ENCODE peak calls at places on chromosomes 11 and 22, in five cellular contexts. One of them, this sample, is unnamed.

GRCh38 chr22:28139993-28140392 is 220.9 kb upstream of the PITPNB start:
- DNase-seq in heart right ventricle: no peak
- DNase-seq in HCT116: no peak
- DNase-seq in thoracic aorta: no peak
- DNase-seq in thyroid gland: no peak
- DNase-seq in this sample: no peak

GRCh38 chr22:37818397-37819099 is 4.6 kb upstream of the GALR3 start:
- DNase-seq in heart right ventricle: peak; percentile 26
- DNase-seq in HCT116: no peak
- DNase-seq in thoracic aorta: no peak
- DNase-seq in thyroid gland: peak; percentile 67
- DNase-seq in this sample: peak; percentile 68

GRCh38 chr11:100961633-100962032 is 168.0 kb downstream of the PGR start:
- DNase-seq in heart right ventricle: no peak
- DNase-seq in HCT116: no peak
- DNase-seq in thoracic aorta: no peak
- DNase-seq in thyroid gland: no peak
- DNase-seq in this sample: no peak

GRCh38 chr22:49916851-49917250 is 1.4 kb downstream of the ALG12 start:
- DNase-seq in heart right ventricle: no peak
- DNase-seq in HCT116: no peak
- DNase-seq in thoracic aorta: no peak
- DNase-seq in thyroid gland: no peak
- DNase-seq in this sample: no peak

GRCh38 chr22:19817561-19818263 is 37.0 kb downstream of the GNB1L start:
- DNase-seq in heart right ventricle: no peak
- DNase-seq in HCT116: no peak
- DNase-seq in thoracic aorta: no peak
- DNase-seq in thyroid gland: peak; percentile 64
- DNase-seq in this sample: no peak

GRCh38 chr11:46617451-46618314 is at the start of gene ATG13:
- DNase-seq in heart right ventricle: peak; percentile 73
- DNase-seq in HCT116: peak; percentile 28
- DNase-seq in thoracic aorta: peak; percentile 34
- DNase-seq in thyroid gland: peak; percentile 76
- DNase-seq in this sample: peak; percentile 81

GRCh38 chr11:34356918-34357645 is 728 bp downstream of the ABTB2 start:
- DNase-seq in heart right ventricle: peak; percentile 40
- DNase-seq in HCT116: no peak
- DNase-seq in thoracic aorta: no peak
- DNase-seq in thyroid gland: peak; percentile 68
- DNase-seq in this sample: peak; percentile 53

GRCh38 chr11:102453921-102454320 is 1.4 kb upstream of the TMEM123 start:
- DNase-seq in heart right ventricle: no peak
- DNase-seq in HCT116: no peak
- DNase-seq in thoracic aorta: no peak
- DNase-seq in thyroid gland: no peak
- DNase-seq in this sample: no peak

GRCh38 chr22:32240461-32240860 is 14.7 kb downstream of the SLC5A4 start:
- DNase-seq in heart right ventricle: no peak
- DNase-seq in HCT116: no peak
- DNase-seq in thoracic aorta: no peak
- DNase-seq in thyroid gland: no peak
- DNase-seq in this sample: no peak

GRCh38 chr11:118605116-118605867 is 2.1 kb upstream of the PHLDB1 start:
- DNase-seq in heart right ventricle: peak; percentile 87
- DNase-seq in HCT116: no peak
- DNase-seq in thoracic aorta: no peak
- DNase-seq in thyroid gland: no peak
- DNase-seq in this sample: peak; percentile 94

GRCh38 chr11:88886796-88887195 is 179.0 kb downstream of the GRM5 start:
- DNase-seq in heart right ventricle: no peak
- DNase-seq in HCT116: peak; percentile 55
- DNase-seq in thoracic aorta: no peak
- DNase-seq in thyroid gland: no peak
- DNase-seq in this sample: no peak

GRCh38 chr11:9703280-9703679 is 39.4 kb downstream of the SWAP70 start:
- DNase-seq in heart right ventricle: peak; percentile 39
- DNase-seq in HCT116: no peak
- DNase-seq in thoracic aorta: no peak
- DNase-seq in thyroid gland: no peak
- DNase-seq in this sample: no peak

GRCh38 chr22:19965771-19966709 is 24.4 kb upstream of the TXNRD2 start:
- DNase-seq in heart right ventricle: no peak
- DNase-seq in HCT116: no peak
- DNase-seq in thoracic aorta: no peak
- DNase-seq in thyroid gland: peak; percentile 71
- DNase-seq in this sample: no peak

GRCh38 chr11:119166368-119167076 is 2.0 kb upstream of the NLRX1 start:
- DNase-seq in heart right ventricle: no peak
- DNase-seq in HCT116: no peak
- DNase-seq in thoracic aorta: no peak
- DNase-seq in thyroid gland: peak; percentile 92
- DNase-seq in this sample: no peak

GRCh38 chr11:119980431-119980830 is 157.5 kb downstream of the TRIM29 start:
- DNase-seq in heart right ventricle: no peak
- DNase-seq in HCT116: no peak
- DNase-seq in thoracic aorta: no peak
- DNase-seq in thyroid gland: no peak
- DNase-seq in this sample: no peak

GRCh38 chr11:83862691-83863090 is 576.5 kb upstream of the CCDC90B start:
- DNase-seq in heart right ventricle: peak; percentile 57
- DNase-seq in HCT116: no peak
- DNase-seq in thoracic aorta: no peak
- DNase-seq in thyroid gland: no peak
- DNase-seq in this sample: no peak

GRCh38 chr11:28146123-28146751 is 38.0 kb downstream of the METTL15 start:
- DNase-seq in heart right ventricle: no peak
- DNase-seq in HCT116: peak; percentile 90
- DNase-seq in thoracic aorta: no peak
- DNase-seq in thyroid gland: no peak
- DNase-seq in this sample: no peak

GRCh38 chr11:75589933-75590332 is 27.9 kb downstream of the SERPINH1 start:
- DNase-seq in heart right ventricle: peak; percentile 47
- DNase-seq in HCT116: no peak
- DNase-seq in thoracic aorta: no peak
- DNase-seq in thyroid gland: peak; percentile 47
- DNase-seq in this sample: no peak

GRCh38 chr22:43273902-43274484 is 69.2 kb downstream of the SCUBE1 start:
- DNase-seq in heart right ventricle: peak; percentile 39
- DNase-seq in HCT116: peak; percentile 47
- DNase-seq in thoracic aorta: no peak
- DNase-seq in thyroid gland: peak; percentile 50
- DNase-seq in this sample: no peak

GRCh38 chr11:73585834-73586575 is 11.9 kb downstream of the FAM168A start:
- DNase-seq in heart right ventricle: no peak
- DNase-seq in HCT116: no peak
- DNase-seq in thoracic aorta: no peak
- DNase-seq in thyroid gland: no peak
- DNase-seq in this sample: no peak

GRCh38 chr11:46597155-46597554 is 3.3 kb upstream of the AMBRA1 start:
- DNase-seq in heart right ventricle: no peak
- DNase-seq in HCT116: no peak
- DNase-seq in thoracic aorta: no peak
- DNase-seq in thyroid gland: no peak
- DNase-seq in this sample: no peak

GRCh38 chr11:100855466-100856067 is 168.5 kb downstream of the ARHGAP42 start:
- DNase-seq in heart right ventricle: no peak
- DNase-seq in HCT116: peak; percentile 52
- DNase-seq in thoracic aorta: no peak
- DNase-seq in thyroid gland: no peak
- DNase-seq in this sample: no peak

GRCh38 chr22:21837184-21837979 is 30.1 kb downstream of the MAPK1 start:
- DNase-seq in heart right ventricle: peak; percentile 42
- DNase-seq in HCT116: peak; percentile 39
- DNase-seq in thoracic aorta: no peak
- DNase-seq in thyroid gland: peak; percentile 51
- DNase-seq in this sample: no peak

GRCh38 chr11:17864478-17864941 is 129.9 kb downstream of the KCNC1 start:
- DNase-seq in heart right ventricle: no peak
- DNase-seq in HCT116: no peak
- DNase-seq in thoracic aorta: no peak
- DNase-seq in thyroid gland: peak; percentile 87
- DNase-seq in this sample: no peak

GRCh38 chr22:44497218-44497903 is 672 bp downstream of the RTL6 start:
- DNase-seq in heart right ventricle: peak; percentile 11
- DNase-seq in HCT116: no peak
- DNase-seq in thoracic aorta: no peak
- DNase-seq in thyroid gland: peak; percentile 14
- DNase-seq in this sample: peak; percentile 25

GRCh38 chr11:114290503-114291239 is 5.5 kb upstream of the NNMT start:
- DNase-seq in heart right ventricle: no peak
- DNase-seq in HCT116: no peak
- DNase-seq in thoracic aorta: no peak
- DNase-seq in thyroid gland: no peak
- DNase-seq in this sample: no peak

GRCh38 chr22:32534252-32535215 is 59.9 kb downstream of the FBXO7 start:
- DNase-seq in heart right ventricle: peak; percentile 72
- DNase-seq in HCT116: no peak
- DNase-seq in thoracic aorta: no peak
- DNase-seq in thyroid gland: no peak
- DNase-seq in this sample: no peak

GRCh38 chr11:130032931-130033330 is 30.3 kb upstream of the PRDM10 start:
- DNase-seq in heart right ventricle: no peak
- DNase-seq in HCT116: no peak
- DNase-seq in thoracic aorta: no peak
- DNase-seq in thyroid gland: no peak
- DNase-seq in this sample: no peak
- H3K9me3 ChIP-seq in heart right ventricle: no peaks in the 10 kb centered on the region
- H3K9me3 ChIP-seq in HCT116: no peaks in the 10 kb centered on the region
- H3K9me3 ChIP-seq in thoracic aorta: no peaks in the 10 kb centered on the region
- H3K9me3 ChIP-seq in thyroid gland: no peaks in the 10 kb centered on the region
- H3K9me3 ChIP-seq in this sample: no peaks in the 10 kb centered on the region

GRCh38 chr11:65118097-65118837 is 766 bp upstream of the ZNHIT2 start:
- DNase-seq in heart right ventricle: no peak
- DNase-seq in HCT116: no peak
- DNase-seq in thoracic aorta: no peak
- DNase-seq in thyroid gland: no peak
- DNase-seq in this sample: no peak
- TF ChIP-seq CTCF in heart right ventricle: peak; percentile 12
- TF ChIP-seq CTCF in HCT116: no peak
- TF ChIP-seq CTCF in thoracic aorta: peak; percentile 21
- TF ChIP-seq CTCF in thyroid gland: peak; percentile 9
- TF ChIP-seq CTCF in this sample: no peak

GRCh38 chr22:47215851-47216250 is 453.4 kb downstream of the TBC1D22A start:
- DNase-seq in heart right ventricle: no peak
- DNase-seq in HCT116: no peak
- DNase-seq in thoracic aorta: no peak
- DNase-seq in thyroid gland: no peak
- DNase-seq in this sample: no peak
- H3K9me3 ChIP-seq in heart right ventricle: no peaks in the 10 kb centered on the region
- H3K9me3 ChIP-seq in HCT116: no peaks in the 10 kb centered on the region
- H3K9me3 ChIP-seq in thoracic aorta: no peaks in the 10 kb centered on the region
- H3K9me3 ChIP-seq in thyroid gland: no peaks in the 10 kb centered on the region
- H3K9me3 ChIP-seq in this sample: no peaks in the 10 kb centered on the region

DNA sequence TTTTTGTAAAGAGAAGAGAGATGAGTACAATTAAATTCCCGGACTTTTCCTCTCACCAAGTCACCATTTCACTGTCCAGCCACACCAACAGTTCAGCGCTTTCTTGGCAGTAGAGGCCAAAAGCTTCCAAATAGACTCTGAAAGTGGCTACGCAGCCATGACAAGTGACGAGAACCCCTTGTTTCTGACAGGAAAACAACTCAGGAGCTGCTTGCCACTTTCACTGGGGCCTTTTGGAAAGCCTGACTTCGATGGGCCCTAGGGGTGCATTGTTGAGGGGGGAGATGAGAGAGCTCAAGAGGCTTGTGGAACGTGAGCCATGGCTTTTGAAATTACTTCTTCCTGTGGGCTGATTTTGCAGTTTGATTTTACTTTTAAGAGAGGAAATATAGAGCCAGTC is 422.1 kb upstream of the FAT3 start:
- DNase-seq in heart right ventricle: no peak
- DNase-seq in HCT116: no peak
- DNase-seq in thoracic aorta: no peak
- DNase-seq in thyroid gland: peak; percentile 38
- DNase-seq in this sample: no peak
- TF ChIP-seq CTCF in heart right ventricle: no peak
- TF ChIP-seq CTCF in HCT116: no peak
- TF ChIP-seq CTCF in thoracic aorta: no peak
- TF ChIP-seq CTCF in thyroid gland: no peak
- TF ChIP-seq CTCF in this sample: no peak

GRCh38 chr11:1421291-1421690 is 31.6 kb downstream of the BRSK2 start:
- DNase-seq in heart right ventricle: no peak
- DNase-seq in HCT116: no peak
- DNase-seq in thoracic aorta: no peak
- DNase-seq in thyroid gland: no peak
- DNase-seq in this sample: no peak

GRCh38 chr11:1422481-1422880 is 32.7 kb downstream of the BRSK2 start:
- DNase-seq in heart right ventricle: no peak
- DNase-seq in HCT116: no peak
- DNase-seq in thoracic aorta: no peak
- DNase-seq in thyroid gland: no peak
- DNase-seq in this sample: no peak

GRCh38 chr11:1422981-1423380 is 33.2 kb downstream of the BRSK2 start:
- DNase-seq in heart right ventricle: no peak
- DNase-seq in HCT116: no peak
- DNase-seq in thoracic aorta: no peak
- DNase-seq in thyroid gland: no peak
- DNase-seq in this sample: no peak

GRCh38 chr11:1415631-1416030 is 25.9 kb downstream of the BRSK2 start:
- DNase-seq in heart right ventricle: no peak
- DNase-seq in HCT116: no peak
- DNase-seq in thoracic aorta: no peak
- DNase-seq in thyroid gland: no peak
- DNase-seq in this sample: no peak

GRCh38 chr11:1419811-1420210 is 30.1 kb downstream of the BRSK2 start:
- DNase-seq in heart right ventricle: no peak
- DNase-seq in HCT116: no peak
- DNase-seq in thoracic aorta: no peak
- DNase-seq in thyroid gland: no peak
- DNase-seq in this sample: no peak
- H3K9me3 ChIP-seq in heart right ventricle: peaks cover 30% of the 10 kb centered on the region
- H3K9me3 ChIP-seq in HCT116: peaks cover 40% of the 10 kb centered on the region
- H3K9me3 ChIP-seq in thoracic aorta: peaks cover 36% of the 10 kb centered on the region
- H3K9me3 ChIP-seq in thyroid gland: no peaks in the 10 kb centered on the region
- H3K9me3 ChIP-seq in this sample: peaks cover 4% of the 10 kb centered on the region